ENCODE peak calls at places on chromosome 14, in ten cellular contexts. J is HFFc6, O is omental fat pad, K is foreskin fibroblast, S is left ventricle myocardium inferior, H is GM23338, L is nephron progenitor cell, C is upper lobe of right lung, Y is tibial artery, P is fibroblast of pulmonary artery. N is an unnamed sample.

GRCh38 chr14:22159049-22159448 is 430.0 kb downstream of the DAD1 start:
- DNase-seq in P (no peak), K (no peak), J (no peak), C (no peak), O (no peak), Y (no peak), S (no peak), L (no peak), H (no peak), N (peak; percentile 38)

GRCh38 chr14:74964787-74965769 is 9.7 kb upstream of the PGF start:
- DNase-seq in K (peak; percentile 76), C (no peak), H (no peak), L (no peak), S (no peak), J (peak; percentile 37), O (no peak), P (peak; percentile 68), Y (no peak), N (peak; percentile 71)

GRCh38 chr14:23805761-23806160 is 147.8 kb upstream of the DHRS4 start:
- DNase-seq in Y (no peak), S (no peak), K (no peak), P (no peak), L (no peak), O (no peak), C (no peak), H (no peak), J (no peak), N (no peak)

GRCh38 chr14:95511687-95512086 is 4.8 kb downstream of the SYNE3 start:
- DNase-seq in L (no peak), P (no peak), C (no peak), H (no peak), K (no peak), J (no peak), S (no peak), Y (no peak), O (no peak), N (no peak)

GRCh38 chr14:51104467-51104866 is 9.6 kb upstream of the TRIM9 start:
- DNase-seq in H (no peak), K (no peak), L (no peak), C (no peak), P (no peak), S (no peak), J (no peak), Y (no peak), O (no peak), N (no peak)

GRCh38 chr14:81157431-81157830 is 63.3 kb downstream of the GTF2A1 start:
- DNase-seq in H (no peak), O (no peak), Y (no peak), C (no peak), K (no peak), L (no peak), S (no peak), P (no peak), J (no peak), N (no peak)

GRCh38 chr14:99699071-99699760 is 15.1 kb downstream of the CYP46A1 start:
- DNase-seq in L (no peak), J (no peak), C (no peak), K (no peak), H (no peak), O (no peak), S (no peak), Y (no peak), P (no peak), N (no peak)

GRCh38 chr14:36657409-36658090 is 4.1 kb upstream of the PAX9 start:
- DNase-seq in P (no peak), H (peak; percentile 76), S (no peak), L (peak; percentile 54), C (no peak), Y (no peak), J (no peak), O (no peak), K (peak; percentile 37), N (no peak)

GRCh38 chr14:91878274-91878673 is 10.9 kb upstream of the TC2N start:
- DNase-seq in H (peak; percentile 28), C (peak; percentile 8), P (no peak), L (no peak), J (no peak), Y (peak; percentile 23), K (no peak), O (no peak), S (no peak), N (no peak)
- TF ChIP-seq CTCF in H (peak; percentile 65), C (no peak), P (no peak), L (no peak), J (no peak), Y (no peak), K (no peak), O (no peak), S (no peak), N (no peak)

GRCh38 chr14:88384653-88385205 is 728 bp upstream of the SPATA7 start:
- DNase-seq in J (no peak), H (no peak), C (no peak), Y (no peak), P (peak; percentile 15), K (peak; percentile 17), O (no peak), S (no peak), L (no peak), N (no peak)

GRCh38 chr14:88380405-88380804 is 5.1 kb upstream of the SPATA7 start:
- DNase-seq in O (no peak), K (peak; percentile 27), H (peak; percentile 27), L (no peak), J (no peak), C (no peak), P (peak; percentile 49), Y (no peak), S (no peak), N (peak; percentile 15)

GRCh38 chr14:88388741-88389282 is 3.4 kb downstream of the SPATA7 start:
- DNase-seq in H (no peak), P (no peak), K (no peak), J (no peak), O (no peak), C (no peak), S (no peak), L (no peak), Y (no peak), N (no peak)

GRCh38 chr14:88386395-88386794 is 938 bp downstream of the SPATA7 start:
- DNase-seq in O (no peak), P (no peak), S (no peak), C (no peak), K (no peak), L (no peak), H (no peak), Y (no peak), J (no peak), N (no peak)

DNA sequence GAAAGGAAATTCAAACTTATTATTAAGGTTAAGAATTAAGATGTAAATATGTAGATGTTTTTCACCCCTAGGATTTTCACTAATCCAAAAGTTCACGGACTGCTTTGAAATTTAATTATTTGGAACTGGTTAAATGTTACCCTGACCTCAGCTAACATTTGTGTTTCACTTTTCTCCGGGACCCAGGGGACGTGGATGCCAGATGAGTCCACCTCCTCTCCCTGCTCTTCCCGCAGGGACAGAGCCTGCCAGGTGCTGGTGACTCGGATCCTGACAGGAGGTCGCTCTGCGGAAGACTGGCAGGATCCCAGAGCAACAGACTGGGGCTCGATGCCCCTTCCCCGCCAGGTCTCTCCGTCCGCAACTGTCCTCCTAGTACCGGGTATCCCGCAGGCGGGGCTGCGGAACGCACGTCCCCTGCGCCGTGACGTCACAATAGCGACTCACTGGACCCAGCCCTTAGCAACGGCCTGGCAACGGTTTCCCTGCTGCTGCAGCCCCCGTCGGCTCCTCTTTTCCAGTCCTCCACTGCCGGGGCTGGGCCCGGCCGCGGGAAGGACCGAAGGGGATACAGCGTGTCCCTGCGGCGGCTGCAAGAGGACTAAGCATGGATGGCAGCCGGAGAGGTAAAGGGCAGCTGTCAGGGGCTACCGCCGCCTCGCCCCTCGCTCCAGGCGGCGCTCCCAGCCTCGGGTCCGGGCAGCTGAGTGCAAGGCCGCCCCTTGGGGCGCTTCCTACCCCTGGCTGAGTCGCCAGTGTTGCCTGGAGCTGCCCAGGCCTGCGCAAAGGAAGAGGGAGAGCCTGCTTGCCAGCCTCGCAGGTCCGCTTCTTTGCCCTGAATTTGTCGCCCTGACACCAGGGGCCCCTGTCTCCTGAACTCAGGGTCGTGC is at the start of gene SPATA7:
- DNase-seq in Y (peak; percentile 93), O (peak; percentile 84), L (peak; percentile 96), P (peak; percentile 91), S (peak; percentile 94), H (peak; percentile 99), K (peak; percentile 96), J (peak; percentile 81), C (peak; percentile 96), N (peak; percentile 91)
- TF ChIP-seq CTCF in Y (no peak), O (no peak), L (no peak), P (no peak), S (peak; percentile 14), H (no peak), K (no peak), J (no peak), C (no peak), N (no peak)

GRCh38 chr14:67816326-67817009 is at the start of gene ZFYVE26:
- DNase-seq in O (peak; percentile 78), P (peak; percentile 96), J (peak; percentile 94), K (peak; percentile 96), H (peak; percentile 99), C (peak; percentile 92), L (peak; percentile 83), Y (peak; percentile 96), S (peak; percentile 88), N (peak; percentile 96)

GRCh38 chr14:67817750-67818438 is 1.5 kb upstream of the ZFYVE26 start:
- DNase-seq in L (no peak), O (no peak), P (no peak), K (no peak), J (no peak), S (no peak), Y (no peak), H (no peak), C (no peak), N (no peak)

GRCh38 chr14:67819563-67820411 is at the start of gene RAD51B:
- DNase-seq in S (peak; percentile 85), K (peak; percentile 91), P (peak; percentile 86), L (peak; percentile 78), C (peak; percentile 89), O (peak; percentile 78), H (peak; percentile 92), J (peak; percentile 78), Y (peak; percentile 90), N (peak; percentile 86)

GRCh38 chr14:67815573-67816235 is 686 bp downstream of the ZFYVE26 start:
- DNase-seq in C (no peak), J (peak; percentile 69), P (peak; percentile 56), O (no peak), Y (no peak), H (peak; percentile 27), S (no peak), K (peak; percentile 60), L (no peak), N (peak; percentile 42)

DNA sequence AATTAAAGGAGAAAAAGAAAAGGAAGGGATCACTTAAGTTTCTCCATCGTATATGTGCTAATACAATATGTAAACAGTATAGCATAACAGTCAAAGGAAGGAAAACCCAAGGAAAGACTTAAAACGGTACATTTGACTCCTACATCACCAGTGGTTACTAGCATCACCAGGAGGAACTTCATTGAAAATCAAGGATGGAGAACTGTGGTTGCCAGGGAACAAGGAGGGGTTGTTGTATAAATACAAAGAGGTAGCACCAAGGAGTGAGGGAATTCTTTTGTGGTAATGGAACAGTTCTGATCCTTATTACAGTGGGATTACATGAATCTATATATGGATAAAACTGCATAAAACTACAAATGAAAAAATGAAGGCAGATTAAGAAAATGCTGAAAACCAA is 1.6 kb downstream of the ZFYVE26 start:
- DNase-seq in S (no peak), O (no peak), C (no peak), H (peak; percentile 46), L (no peak), P (no peak), J (no peak), K (no peak), Y (no peak), N (no peak)
- TF ChIP-seq CTCF in S (no peak), O (no peak), C (no peak), H (no peak), L (no peak), P (no peak), J (no peak), K (no peak), Y (no peak), N (no peak)

DNA sequence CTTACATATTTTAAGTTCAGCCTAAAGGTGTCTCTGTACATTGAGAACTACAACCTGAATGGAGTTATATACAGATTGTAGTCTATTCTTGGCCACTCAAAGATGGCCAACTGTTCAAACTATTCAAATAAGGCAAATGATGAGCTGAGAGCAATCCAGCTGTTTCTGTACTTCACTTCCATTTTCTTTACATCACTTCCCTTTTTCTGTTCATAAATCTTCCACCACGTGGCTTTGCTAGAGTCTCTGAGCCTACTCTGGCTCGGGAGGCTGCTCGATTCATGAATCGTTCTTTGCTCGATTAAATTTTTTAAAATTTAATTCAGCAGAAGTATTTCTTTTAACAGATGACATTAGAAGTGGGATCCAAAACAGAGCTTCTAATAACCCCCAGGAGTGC is 879.7 kb downstream of the GALC start:
- DNase-seq in L (no peak), H (peak; percentile 58), J (no peak), P (no peak), Y (no peak), C (no peak), S (no peak), O (no peak), K (no peak), N (no peak)
- TF ChIP-seq CTCF in L (no peak), H (peak; percentile 33), J (no peak), P (no peak), Y (no peak), C (no peak), S (no peak), O (no peak), K (no peak), N (no peak)

N was measured in astrocyte of the spinal cord.